ENCODE peak calls at places on chromosomes 12 and 14, in six cellular contexts. B is T-helper 1 cell; Z is RCC 7860; S is stimulated activated naive CD4-positive, alpha-beta T cell; E is activated CD4-positive, alpha-beta T cell treated with anti-CD3 and anti-CD28 coated beads for 4 hours; D is NCI-H1092 treated with DMSO at 0.1 percent for 48 hours. X is an unnamed sample.

GRCh38 chr14:32920696-32921276 is 17.9 kb upstream of the NPAS3 start:
- DNase-seq in B (no peak), Z (no peak), S (no peak), E (no peak), D (no peak), X (no peak)

GRCh38 chr14:69153848-69154208 is 909 bp upstream of the DCAF5 start:
- DNase-seq in B (no peak), Z (no peak), S (no peak), E (no peak), D (peak), X (no peak)

GRCh38 chr14:64220466-64220865 is 73.7 kb downstream of the ESR2 start:
- DNase-seq in B (no peak), Z (no peak), S (no peak), E (no peak), D (no peak), X (no peak)

GRCh38 chr12:19574606-19575005 is 135.3 kb downstream of the AEBP2 start:
- DNase-seq in B (no peak), Z (no peak), S (no peak), E (no peak), D (no peak), X (peak)

GRCh38 chr14:99671230-99672224 is 12.6 kb upstream of the CYP46A1 start:
- DNase-seq in B (no peak), Z (no peak), S (no peak), E (no peak), D (no peak), X (no peak)

GRCh38 chr14:20197459-20197858 is 6.8 kb downstream of the OR11G2 start:
- DNase-seq in B (no peak), Z (no peak), S (no peak), E (no peak), D (no peak), X (no peak)

GRCh38 chr12:115354007-115354452 is 670.1 kb upstream of the TBX3 start:
- DNase-seq in B (no peak), Z (peak), S (no peak), E (no peak), D (no peak), X (no peak)

GRCh38 chr12:46787496-46788055 is 38.2 kb downstream of the SLC38A4 start:
- DNase-seq in B (no peak), Z (no peak), S (no peak), E (no peak), D (no peak), X (no peak)

GRCh38 chr14:34113051-34113511 is 162.2 kb upstream of the EGLN3 start:
- DNase-seq in B (no peak), Z (no peak), S (no peak), E (no peak), D (no peak), X (peak)

GRCh38 chr14:24145700-24146621 is at the start of gene PSME2:
- DNase-seq in B (no peak), Z (peak), S (no peak), E (no peak), D (no peak), X (peak)

GRCh38 chr12:71019282-71019831 is 98.8 kb upstream of the PTPRR start:
- DNase-seq in B (no peak), Z (no peak), S (no peak), E (no peak), D (no peak), X (no peak)

GRCh38 chr14:68655961-68656360 is 136.9 kb downstream of the ZFP36L1 start:
- DNase-seq in B (no peak), Z (no peak), S (no peak), E (no peak), D (peak), X (no peak)

GRCh38 chr12:110287986-110288385 is 6.9 kb downstream of the ATP2A2 start:
- DNase-seq in B (no peak), Z (no peak), S (no peak), E (no peak), D (no peak), X (no peak)

GRCh38 chr14:102772781-102773570 is 4.3 kb upstream of the TRAF3 start:
- DNase-seq in B (no peak), Z (no peak), S (no peak), E (no peak), D (peak), X (no peak)

GRCh38 chr12:42299392-42300308 is 26.2 kb downstream of the ZCRB1 start:
- DNase-seq in B (no peak), Z (peak), S (no peak), E (peak), D (no peak), X (peak)

GRCh38 chr12:132251310-132251709 is 78.1 kb downstream of the GALNT9 start:
- DNase-seq in B (no peak), Z (no peak), S (no peak), E (no peak), D (no peak), X (no peak)

GRCh38 chr12:51517800-51518199 is 73.2 kb upstream of the SCN8A start:
- DNase-seq in B (no peak), Z (no peak), S (no peak), E (no peak), D (no peak), X (no peak)

GRCh38 chr12:6089041-6089823 is 35.2 kb downstream of the VWF start:
- DNase-seq in B (no peak), Z (peak), S (no peak), E (no peak), D (no peak), X (no peak)

GRCh38 chr14:100149789-100150611 is 9.4 kb downstream of the DEGS2 start:
- DNase-seq in B (no peak), Z (no peak), S (no peak), E (no peak), D (peak), X (no peak)

GRCh38 chr12:124297856-124298255 is 3.0 kb downstream of the RFLNA start:
- DNase-seq in B (no peak), Z (no peak), S (no peak), E (no peak), D (no peak), X (no peak)

GRCh38 chr14:37024166-37024565 is 148.2 kb downstream of the SLC25A21 start:
- DNase-seq in B (no peak), Z (no peak), S (no peak), E (no peak), D (no peak), X (no peak)

X was measured in A673.